ENCODE peak calls at places on chromosomes 7 and 10, in nine cellular contexts. One of them, this sample, is unnamed.

GRCh38 chr10:27794157-27794556 is 48.5 kb upstream of the MKX start:
- DNase-seq in GM23338: peak
- DNase-seq in stomach: no peak
- DNase-seq in HCT116: no peak
- DNase-seq in breast epithelium: no peak
- DNase-seq in spleen: no peak
- DNase-seq in SK-N-SH: no peak
- DNase-seq in H1: no peak
- DNase-seq in sigmoid colon: no peak
- DNase-seq in this sample: no peak

GRCh38 chr10:30270247-30270646 is 78.8 kb downstream of the MTPAP start:
- DNase-seq in stomach: no peak
- DNase-seq in GM23338: no peak
- DNase-seq in SK-N-SH: no peak
- DNase-seq in H1: no peak
- DNase-seq in sigmoid colon: no peak
- DNase-seq in HCT116: no peak
- DNase-seq in spleen: no peak
- DNase-seq in breast epithelium: no peak
- DNase-seq in this sample: no peak

GRCh38 chr10:60208676-60209269 is 180.9 kb downstream of the ANK3 start:
- DNase-seq in HCT116: peak
- DNase-seq in stomach: no peak
- DNase-seq in spleen: no peak
- DNase-seq in sigmoid colon: no peak
- DNase-seq in SK-N-SH: peak
- DNase-seq in GM23338: peak
- DNase-seq in H1: no peak
- DNase-seq in breast epithelium: no peak
- DNase-seq in this sample: no peak

GRCh38 chr10:126455036-126455765 is 66.9 kb upstream of the ADAM12 start:
- DNase-seq in sigmoid colon: no peak
- DNase-seq in GM23338: no peak
- DNase-seq in SK-N-SH: no peak
- DNase-seq in stomach: no peak
- DNase-seq in HCT116: no peak
- DNase-seq in H1: peak
- DNase-seq in breast epithelium: no peak
- DNase-seq in spleen: no peak
- DNase-seq in this sample: no peak

GRCh38 chr7:38716397-38716796 is 85.2 kb upstream of the AMPH start:
- DNase-seq in GM23338: peak
- DNase-seq in sigmoid colon: no peak
- DNase-seq in H1: no peak
- DNase-seq in SK-N-SH: no peak
- DNase-seq in spleen: no peak
- DNase-seq in stomach: no peak
- DNase-seq in breast epithelium: no peak
- DNase-seq in HCT116: no peak
- DNase-seq in this sample: no peak

GRCh38 chr10:841535-841934 is 90.0 kb downstream of the LARP4B start:
- DNase-seq in stomach: no peak
- DNase-seq in H1: no peak
- DNase-seq in spleen: no peak
- DNase-seq in SK-N-SH: no peak
- DNase-seq in HCT116: no peak
- DNase-seq in GM23338: no peak
- DNase-seq in breast epithelium: no peak
- DNase-seq in sigmoid colon: no peak
- DNase-seq in this sample: no peak

GRCh38 chr7:148814938-148815559 is 69.0 kb downstream of the EZH2 start:
- DNase-seq in sigmoid colon: no peak
- DNase-seq in HCT116: no peak
- DNase-seq in spleen: no peak
- DNase-seq in GM23338: no peak
- DNase-seq in stomach: no peak
- DNase-seq in H1: no peak
- DNase-seq in SK-N-SH: no peak
- DNase-seq in breast epithelium: no peak
- DNase-seq in this sample: no peak

GRCh38 chr10:8075282-8076260 is 21.1 kb downstream of the GATA3 start:
- DNase-seq in stomach: no peak
- DNase-seq in HCT116: no peak
- DNase-seq in SK-N-SH: no peak
- DNase-seq in spleen: no peak
- DNase-seq in GM23338: peak
- DNase-seq in sigmoid colon: peak
- DNase-seq in H1: no peak
- DNase-seq in breast epithelium: no peak
- DNase-seq in this sample: no peak

GRCh38 chr10:5545778-5546710 is 21.3 kb downstream of the CALML3 start:
- DNase-seq in sigmoid colon: peak
- DNase-seq in spleen: peak
- DNase-seq in SK-N-SH: no peak
- DNase-seq in GM23338: no peak
- DNase-seq in H1: no peak
- DNase-seq in stomach: peak
- DNase-seq in breast epithelium: peak
- DNase-seq in HCT116: no peak
- DNase-seq in this sample: peak

GRCh38 chr7:84912993-84913635 is 273.7 kb downstream of the SEMA3D start:
- DNase-seq in GM23338: peak
- DNase-seq in H1: no peak
- DNase-seq in sigmoid colon: no peak
- DNase-seq in stomach: no peak
- DNase-seq in spleen: no peak
- DNase-seq in SK-N-SH: no peak
- DNase-seq in HCT116: no peak
- DNase-seq in breast epithelium: no peak
- DNase-seq in this sample: no peak

GRCh38 chr10:60312818-60313588 is 76.7 kb downstream of the ANK3 start:
- DNase-seq in spleen: no peak
- DNase-seq in HCT116: peak
- DNase-seq in GM23338: no peak
- DNase-seq in breast epithelium: no peak
- DNase-seq in sigmoid colon: no peak
- DNase-seq in H1: no peak
- DNase-seq in stomach: no peak
- DNase-seq in SK-N-SH: no peak
- DNase-seq in this sample: no peak

GRCh38 chr7:80018941-80019808 is 115.5 kb upstream of the GNAI1 start:
- DNase-seq in stomach: peak
- DNase-seq in breast epithelium: no peak
- DNase-seq in SK-N-SH: peak
- DNase-seq in HCT116: peak
- DNase-seq in GM23338: peak
- DNase-seq in spleen: no peak
- DNase-seq in H1: peak
- DNase-seq in sigmoid colon: no peak
- DNase-seq in this sample: peak

GRCh38 chr10:79502561-79503309 is 9.6 kb upstream of the EIF5AL1 start:
- DNase-seq in stomach: no peak
- DNase-seq in H1: peak
- DNase-seq in GM23338: peak
- DNase-seq in breast epithelium: no peak
- DNase-seq in spleen: no peak
- DNase-seq in SK-N-SH: peak
- DNase-seq in HCT116: no peak
- DNase-seq in sigmoid colon: no peak
- DNase-seq in this sample: no peak

GRCh38 chr10:22479419-22479818 is 134.1 kb downstream of the SPAG6 start:
- DNase-seq in SK-N-SH: no peak
- DNase-seq in sigmoid colon: no peak
- DNase-seq in HCT116: no peak
- DNase-seq in GM23338: no peak
- DNase-seq in breast epithelium: no peak
- DNase-seq in stomach: no peak
- DNase-seq in spleen: no peak
- DNase-seq in H1: no peak
- DNase-seq in this sample: no peak

GRCh38 chr7:153530441-153530840 is 521.8 kb upstream of the DPP6 start:
- DNase-seq in GM23338: no peak
- DNase-seq in sigmoid colon: no peak
- DNase-seq in breast epithelium: no peak
- DNase-seq in spleen: no peak
- DNase-seq in H1: no peak
- DNase-seq in stomach: no peak
- DNase-seq in SK-N-SH: no peak
- DNase-seq in HCT116: no peak
- DNase-seq in this sample: no peak

GRCh38 chr7:153537271-153537670 is 514.9 kb upstream of the DPP6 start:
- DNase-seq in GM23338: no peak
- DNase-seq in stomach: no peak
- DNase-seq in SK-N-SH: no peak
- DNase-seq in spleen: no peak
- DNase-seq in sigmoid colon: no peak
- DNase-seq in H1: no peak
- DNase-seq in HCT116: no peak
- DNase-seq in breast epithelium: no peak
- DNase-seq in this sample: no peak

GRCh38 chr7:153529651-153530165 is 522.5 kb upstream of the DPP6 start:
- DNase-seq in HCT116: no peak
- DNase-seq in spleen: no peak
- DNase-seq in SK-N-SH: no peak
- DNase-seq in stomach: no peak
- DNase-seq in sigmoid colon: no peak
- DNase-seq in H1: no peak
- DNase-seq in breast epithelium: no peak
- DNase-seq in GM23338: no peak
- DNase-seq in this sample: no peak

GRCh38 chr7:153529100-153529499 is 523.1 kb upstream of the DPP6 start:
- DNase-seq in sigmoid colon: peak
- DNase-seq in HCT116: no peak
- DNase-seq in spleen: no peak
- DNase-seq in GM23338: no peak
- DNase-seq in SK-N-SH: no peak
- DNase-seq in stomach: no peak
- DNase-seq in breast epithelium: no peak
- DNase-seq in H1: no peak
- DNase-seq in this sample: no peak

DNA sequence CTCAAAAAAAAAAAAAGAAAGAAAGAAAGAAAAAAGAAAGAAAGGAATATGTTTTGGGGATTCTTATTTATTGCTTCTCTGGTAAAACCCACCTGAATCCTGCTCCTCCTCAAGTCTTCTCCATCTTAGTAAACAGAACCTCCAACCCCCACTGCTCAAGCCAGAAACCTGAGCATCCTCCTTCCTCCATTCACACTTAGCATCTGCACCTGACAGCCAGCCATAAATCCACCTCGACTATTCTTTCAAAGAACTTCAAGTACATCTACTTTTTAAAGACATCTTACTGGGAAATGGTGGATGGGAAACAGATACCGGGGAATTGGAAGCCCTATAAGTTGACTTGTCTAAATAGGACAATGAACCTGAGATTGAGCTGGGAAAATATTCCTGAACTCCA is 519.9 kb upstream of the DPP6 start:
- DNase-seq in SK-N-SH: no peak
- DNase-seq in stomach: no peak
- DNase-seq in breast epithelium: no peak
- DNase-seq in spleen: no peak
- DNase-seq in H1: no peak
- DNase-seq in HCT116: no peak
- DNase-seq in sigmoid colon: no peak
- DNase-seq in GM23338: no peak
- DNase-seq in this sample: no peak
- H3K27ac ChIP-seq in SK-N-SH: no peak
- H3K27ac ChIP-seq in stomach: no peak
- H3K27ac ChIP-seq in breast epithelium: no peak
- H3K27ac ChIP-seq in spleen: no peak
- H3K27ac ChIP-seq in H1: no peak
- H3K27ac ChIP-seq in HCT116: no peak
- H3K27ac ChIP-seq in sigmoid colon: no peak
- H3K27ac ChIP-seq in GM23338: no peak
- H3K27ac ChIP-seq in this sample: no peak

GRCh38 chr7:88357794-88358533 is 51.3 kb upstream of the STEAP4 start:
- DNase-seq in breast epithelium: no peak
- DNase-seq in stomach: no peak
- DNase-seq in spleen: no peak
- DNase-seq in SK-N-SH: peak
- DNase-seq in GM23338: no peak
- DNase-seq in HCT116: no peak
- DNase-seq in sigmoid colon: no peak
- DNase-seq in H1: no peak
- DNase-seq in this sample: no peak
- TF ChIP-seq CTCF in breast epithelium: peak
- TF ChIP-seq CTCF in stomach: no peak
- TF ChIP-seq CTCF in spleen: no peak
- TF ChIP-seq CTCF in SK-N-SH: peak
- TF ChIP-seq CTCF in GM23338: peak
- TF ChIP-seq CTCF in HCT116: peak
- TF ChIP-seq CTCF in sigmoid colon: no peak
- TF ChIP-seq CTCF in H1: peak
- TF ChIP-seq CTCF in this sample: peak

GRCh38 chr10:44234471-44234850 is 150.4 kb downstream of the CXCL12 start:
- DNase-seq in HCT116: no peak
- DNase-seq in breast epithelium: no peak
- DNase-seq in sigmoid colon: no peak
- DNase-seq in spleen: no peak
- DNase-seq in GM23338: peak
- DNase-seq in H1: no peak
- DNase-seq in stomach: no peak
- DNase-seq in SK-N-SH: no peak
- DNase-seq in this sample: no peak

GRCh38 chr10:44235363-44235762 is 149.5 kb downstream of the CXCL12 start:
- DNase-seq in spleen: no peak
- DNase-seq in GM23338: no peak
- DNase-seq in H1: no peak
- DNase-seq in SK-N-SH: no peak
- DNase-seq in sigmoid colon: no peak
- DNase-seq in breast epithelium: no peak
- DNase-seq in HCT116: no peak
- DNase-seq in stomach: no peak
- DNase-seq in this sample: no peak

GRCh38 chr10:44240766-44241165 is 144.1 kb downstream of the CXCL12 start:
- DNase-seq in GM23338: no peak
- DNase-seq in spleen: no peak
- DNase-seq in SK-N-SH: peak
- DNase-seq in breast epithelium: no peak
- DNase-seq in stomach: no peak
- DNase-seq in sigmoid colon: no peak
- DNase-seq in HCT116: no peak
- DNase-seq in H1: no peak
- DNase-seq in this sample: no peak

GRCh38 chr10:44237364-44238034 is 147.4 kb downstream of the CXCL12 start:
- DNase-seq in breast epithelium: no peak
- DNase-seq in spleen: no peak
- DNase-seq in sigmoid colon: no peak
- DNase-seq in stomach: no peak
- DNase-seq in H1: no peak
- DNase-seq in SK-N-SH: no peak
- DNase-seq in GM23338: no peak
- DNase-seq in HCT116: no peak
- DNase-seq in this sample: no peak

GRCh38 chr10:44238212-44238611 is 146.7 kb downstream of the CXCL12 start:
- DNase-seq in H1: no peak
- DNase-seq in SK-N-SH: no peak
- DNase-seq in spleen: no peak
- DNase-seq in stomach: no peak
- DNase-seq in GM23338: no peak
- DNase-seq in HCT116: no peak
- DNase-seq in breast epithelium: no peak
- DNase-seq in sigmoid colon: no peak
- DNase-seq in this sample: no peak
- TF ChIP-seq POLR2AphosphoS5 in H1: no peak
- TF ChIP-seq POLR2AphosphoS5 in SK-N-SH: no peak
- TF ChIP-seq POLR2AphosphoS5 in spleen: no peak
- TF ChIP-seq POLR2AphosphoS5 in stomach: no peak
- TF ChIP-seq POLR2AphosphoS5 in GM23338: no peak
- TF ChIP-seq POLR2AphosphoS5 in HCT116: no peak
- TF ChIP-seq POLR2AphosphoS5 in breast epithelium: no peak
- TF ChIP-seq POLR2AphosphoS5 in sigmoid colon: no peak
- TF ChIP-seq POLR2AphosphoS5 in this sample: no peak

GRCh38 chr7:77765906-77766800 is 32.1 kb downstream of the TMEM60 start:
- DNase-seq in HCT116: no peak
- DNase-seq in H1: no peak
- DNase-seq in sigmoid colon: no peak
- DNase-seq in GM23338: peak
- DNase-seq in stomach: no peak
- DNase-seq in SK-N-SH: no peak
- DNase-seq in spleen: no peak
- DNase-seq in breast epithelium: no peak
- DNase-seq in this sample: no peak
- H3K27ac ChIP-seq in HCT116: no peak
- H3K27ac ChIP-seq in H1: no peak
- H3K27ac ChIP-seq in sigmoid colon: no peak
- H3K27ac ChIP-seq in GM23338: peak
- H3K27ac ChIP-seq in stomach: peak
- H3K27ac ChIP-seq in SK-N-SH: no peak
- H3K27ac ChIP-seq in spleen: no peak
- H3K27ac ChIP-seq in breast epithelium: no peak
- H3K27ac ChIP-seq in this sample: peak

This sample was measured in transverse colon.